ENCODE peak calls at places on chromosomes 1 and 21, in four cellular contexts. R, B, X and N are unnamed samples.

GRCh38 chr1:22814176-22815042 is 103.8 kb downstream of the EPHB2 start:
- DNase-seq in R (no peak), B (no peak), X (no peak), N (no peak)

GRCh38 chr1:232110281-232111090 is 483.9 kb downstream of the DISC1 start:
- DNase-seq in R (no peak), B (no peak), X (no peak), N (no peak)

GRCh38 chr21:41726970-41727783 is 39.7 kb downstream of the RIPK4 start:
- DNase-seq in R (no peak), B (no peak), X (no peak), N (no peak)

GRCh38 chr1:26284597-26285351 is 4.9 kb downstream of the SH3BGRL3 start:
- DNase-seq in R (peak; percentile 91), B (peak; percentile 95), X (no peak), N (peak; percentile 66)

GRCh38 chr1:32771561-32772280 is 45.4 kb downstream of the YARS1 start:
- DNase-seq in R (no peak), B (no peak), X (no peak), N (no peak)

GRCh38 chr1:1841575-1841991 is 49.3 kb downstream of the GNB1 start:
- DNase-seq in R (no peak), B (peak; percentile 18), X (no peak), N (no peak)

GRCh38 chr1:83583351-83584014 is 415.4 kb downstream of the TTLL7 start:
- DNase-seq in R (no peak), B (no peak), X (no peak), N (no peak)

GRCh38 chr21:45224189-45224938 is 63.3 kb downstream of the POFUT2 start:
- DNase-seq in R (peak; percentile 35), B (no peak), X (no peak), N (no peak)

GRCh38 chr1:47444578-47445465 is 7.0 kb downstream of the FOXD2 start:
- DNase-seq in R (peak; percentile 36), B (no peak), X (no peak), N (no peak)

GRCh38 chr1:82485591-82486369 is 685.0 kb downstream of the ADGRL2 start:
- DNase-seq in R (no peak), B (no peak), X (no peak), N (no peak)

GRCh38 chr1:25610822-25611630 is 5.6 kb upstream of the MAN1C1 start:
- DNase-seq in R (no peak), B (no peak), X (no peak), N (no peak)

GRCh38 chr1:244653439-244654283 is 735 bp downstream of the DESI2 start:
- DNase-seq in R (no peak), B (no peak), X (no peak), N (no peak)

GRCh38 chr21:29157084-29157483 is 26.6 kb downstream of the MAP3K7CL start:
- DNase-seq in R (no peak), B (no peak), X (no peak), N (no peak)

GRCh38 chr1:83762419-83762818 is 236.5 kb downstream of the TTLL7 start:
- DNase-seq in R (no peak), B (no peak), X (no peak), N (no peak)

GRCh38 chr1:245183429-245183828 is 28.6 kb downstream of the KIF26B start:
- DNase-seq in R (no peak), B (no peak), X (no peak), N (no peak)

GRCh38 chr1:90562892-90563291 is 154.2 kb downstream of the BARHL2 start:
- DNase-seq in R (no peak), B (no peak), X (no peak), N (no peak)

GRCh38 chr1:71303617-71304041 is 222.8 kb upstream of the ZRANB2 start:
- DNase-seq in R (no peak), B (peak; percentile 5), X (no peak), N (no peak)

GRCh38 chr1:19439464-19440171 is 45.7 kb downstream of the CAPZB start:
- DNase-seq in R (peak; percentile 62), B (no peak), X (no peak), N (no peak)

GRCh38 chr1:19435851-19436465 is 49.4 kb downstream of the CAPZB start:
- DNase-seq in R (no peak), B (no peak), X (no peak), N (no peak)

GRCh38 chr1:19438552-19439196 is 46.7 kb downstream of the CAPZB start:
- DNase-seq in R (no peak), B (no peak), X (no peak), N (no peak)

GRCh38 chr1:19436716-19437476 is 48.4 kb downstream of the CAPZB start:
- DNase-seq in R (no peak), B (peak; percentile 35), X (no peak), N (no peak)

DNA sequence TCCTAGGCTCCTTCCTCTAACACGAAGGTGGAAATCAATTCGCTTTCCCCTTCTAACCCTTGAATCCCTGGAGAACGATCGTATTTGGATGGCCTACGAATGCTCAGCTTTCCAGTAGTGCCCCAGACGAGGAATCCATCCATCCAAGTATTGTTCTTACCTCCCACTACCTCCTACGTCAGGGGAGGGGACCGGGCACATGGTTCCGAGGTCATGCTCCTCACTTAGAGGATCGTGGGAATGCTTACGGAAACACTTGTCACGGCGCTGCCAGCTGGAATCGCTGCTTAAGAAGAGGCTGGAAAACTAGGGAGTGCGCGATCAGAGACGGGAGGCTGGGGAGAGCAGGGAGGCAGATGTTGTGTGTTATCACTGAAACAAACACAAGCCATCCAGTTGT is 47.4 kb downstream of the CAPZB start:
- DNase-seq in R (no peak), B (no peak), X (no peak), N (no peak)
- TF ChIP-seq SPI1 in R (no peak), B (no peak), X (no peak), N (no peak)

GRCh38 chr21:16082038-16082816 is 352.4 kb downstream of the USP25 start:
- DNase-seq in R (no peak), B (no peak), X (no peak), N (no peak)
- TF ChIP-seq SPI1 in R (no peak), B (no peak), X (no peak), N (no peak)

GRCh38 chr1:50934838-50935237 is 25.2 kb downstream of the FAF1 start:
- DNase-seq in R (no peak), B (no peak), X (no peak), N (no peak)

GRCh38 chr1:50930193-50930592 is 29.9 kb downstream of the FAF1 start:
- DNase-seq in R (no peak), B (no peak), X (peak; percentile 34), N (no peak)

GRCh38 chr1:50930965-50931737 is 28.9 kb downstream of the FAF1 start:
- DNase-seq in R (no peak), B (no peak), X (no peak), N (no peak)

GRCh38 chr1:50923564-50923963 is 36.5 kb downstream of the FAF1 start:
- DNase-seq in R (no peak), B (no peak), X (no peak), N (no peak)

DNA sequence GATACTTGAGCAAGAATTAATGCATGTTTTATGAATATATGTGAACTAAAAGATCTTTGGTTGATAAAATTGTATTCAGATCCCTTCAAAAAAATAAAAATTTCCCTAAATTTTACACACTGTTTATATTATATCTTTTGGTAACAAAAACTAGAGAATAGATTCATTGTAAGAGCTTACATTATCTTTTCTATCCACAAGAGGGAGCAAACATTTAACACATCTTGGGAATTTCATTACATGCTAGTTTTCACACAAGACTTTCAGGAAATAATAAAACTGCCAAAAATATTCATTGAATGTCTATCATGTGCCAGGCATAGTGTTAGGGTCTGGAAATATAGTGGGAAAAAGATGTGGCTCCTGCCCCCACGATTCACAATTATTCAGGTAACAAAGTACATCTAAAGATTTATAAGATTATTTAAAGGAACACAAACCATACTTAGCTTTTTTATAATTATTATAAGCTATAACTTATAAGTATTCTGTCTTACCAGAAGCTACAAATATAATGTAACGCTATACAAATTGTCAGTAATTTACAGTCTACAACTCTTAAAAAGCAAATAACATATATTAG is 30.6 kb downstream of the FAF1 start:
- DNase-seq in R (no peak), B (no peak), X (no peak), N (no peak)
- TF ChIP-seq SPI1 in R (no peak), B (no peak), X (no peak), N (no peak)

DNA sequence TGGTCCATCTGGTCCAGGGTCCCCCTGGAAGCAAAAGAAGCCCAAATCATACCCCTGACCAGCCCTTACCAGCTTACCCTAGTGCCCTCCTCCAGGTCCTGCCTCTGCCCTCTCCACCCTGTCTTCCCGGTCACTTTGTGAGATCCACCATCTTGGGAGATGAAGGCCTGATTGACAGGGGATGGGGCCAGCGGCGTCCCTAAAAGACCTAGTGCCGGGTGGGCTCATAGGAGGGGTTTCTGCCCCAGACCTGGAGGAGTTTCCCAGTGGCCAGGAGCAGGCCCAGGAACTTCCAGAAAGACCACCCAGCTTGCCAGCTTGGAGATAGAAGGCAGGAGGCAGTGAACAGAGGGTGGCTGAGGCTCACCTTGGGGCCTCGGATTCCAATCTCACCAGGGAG is 5.4 kb downstream of the COL9A2 start:
- DNase-seq in R (no peak), B (no peak), X (no peak), N (no peak)
- TF ChIP-seq SPI1 in R (no peak), B (no peak), X (no peak), N (no peak)

DNA sequence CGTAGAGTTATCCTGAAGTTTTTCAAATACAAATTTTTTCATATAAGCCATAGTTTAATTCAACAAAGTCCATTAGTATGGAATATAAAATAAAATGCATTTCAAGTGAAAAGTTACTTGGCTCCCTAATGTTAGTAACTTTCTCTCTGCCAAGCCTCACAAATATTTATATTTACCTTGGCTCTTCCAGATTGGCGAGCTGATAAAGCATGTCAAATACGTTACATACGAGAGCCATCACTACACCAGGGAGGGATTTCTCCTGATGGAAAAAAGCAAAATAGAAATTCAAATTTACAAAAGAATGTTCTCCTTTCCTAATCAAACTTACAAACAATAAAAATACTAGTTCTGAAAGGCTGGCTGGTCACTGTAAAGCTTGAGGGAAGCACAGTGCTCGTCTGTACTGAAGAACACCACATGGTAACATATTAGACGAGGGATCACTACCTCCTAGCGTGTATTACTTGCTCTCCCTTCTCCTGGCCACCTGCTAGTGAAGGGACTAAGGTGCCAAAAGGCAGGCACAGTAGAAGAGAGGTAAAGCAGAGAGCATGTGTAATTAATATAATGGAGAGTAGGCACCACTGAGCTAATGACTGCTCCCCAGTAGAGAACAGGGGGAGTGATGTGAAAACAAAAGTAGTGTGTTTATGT is 80.9 kb downstream of the USP24 start:
- DNase-seq in R (no peak), B (no peak), X (no peak), N (no peak)
- TF ChIP-seq SPI1 in R (no peak), B (no peak), X (no peak), N (no peak)

DNA sequence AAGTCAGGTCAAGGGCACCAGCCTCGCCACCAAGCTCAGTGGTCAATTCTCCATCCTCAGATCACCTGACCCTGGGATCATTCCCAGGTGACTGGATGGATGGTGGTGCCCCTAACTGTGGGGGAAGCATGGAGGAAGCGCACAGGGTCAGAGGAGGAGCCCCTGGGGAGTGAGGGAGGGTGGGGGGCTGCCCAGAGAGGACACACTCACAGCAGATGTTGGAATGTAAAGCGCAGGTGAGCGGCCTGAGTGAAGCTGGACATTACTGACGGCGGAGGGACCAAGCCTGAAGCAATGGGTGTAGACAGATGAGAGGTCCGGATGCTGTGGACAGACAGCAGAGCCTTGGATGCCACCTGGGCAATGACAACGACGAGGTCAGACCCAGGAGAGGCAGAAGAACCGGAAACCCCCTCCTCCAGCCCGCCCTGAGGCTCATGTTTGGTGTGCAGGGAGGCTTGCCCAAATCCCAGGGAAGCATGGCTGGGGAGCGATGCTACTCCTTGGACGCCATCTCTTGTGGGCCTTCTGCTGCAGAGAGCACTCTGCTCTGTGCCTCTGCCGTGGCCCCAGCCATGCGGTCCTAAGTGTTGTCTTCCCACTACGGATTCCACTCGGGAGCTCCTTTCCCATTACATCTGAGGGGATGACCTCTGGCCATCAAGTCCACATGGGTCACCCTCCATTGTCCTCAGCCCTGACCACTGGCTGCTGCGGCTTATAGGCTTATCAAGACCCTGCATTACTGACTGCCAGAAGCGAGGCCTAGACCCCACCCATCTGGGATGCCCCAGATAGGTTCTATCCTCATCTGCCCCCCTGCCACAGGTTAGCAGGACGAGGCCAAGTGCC is 5.8 kb upstream of the CPLANE2 start:
- DNase-seq in R (peak; percentile 64), B (no peak), X (no peak), N (no peak)
- TF ChIP-seq SPI1 in R (no peak), B (no peak), X (no peak), N (no peak)